ENCODE peak calls at places on chromosomes 11 and 22, in ten cellular contexts. S is WERI-Rb-1, N is mucosa of descending colon, U is brain microvascular endothelial cell, C is psoas muscle, L is WTC11, J is progenitor cell of endocrine pancreas, F is upper lobe of right lung, R is AG09319, E is heart right ventricle. H is an unnamed sample.

GRCh38 chr11:6670202-6670830 is 12.8 kb downstream of the MRPL17 start:
- DNase-seq in E (no peak), N (no peak), U (no peak), L (no peak), F (no peak), J (no peak), S (no peak), C (no peak), R (no peak), H (no peak)

GRCh38 chr11:10909141-10909883 is 51.5 kb upstream of the ZBED5 start:
- DNase-seq in L (no peak), F (no peak), J (no peak), N (no peak), R (no peak), U (peak), C (no peak), E (no peak), S (no peak), H (peak)

GRCh38 chr22:38841211-38841610 is 2.6 kb downstream of the NPTXR start:
- DNase-seq in L (no peak), J (no peak), N (no peak), C (no peak), R (no peak), U (no peak), E (no peak), S (no peak), F (no peak), H (no peak)

GRCh38 chr11:73521621-73522020 is 76.3 kb downstream of the FAM168A start:
- DNase-seq in J (no peak), R (no peak), N (no peak), U (peak), F (no peak), C (no peak), L (no peak), S (no peak), E (no peak), H (no peak)

GRCh38 chr11:75827562-75827961 is 12.6 kb downstream of the UVRAG start:
- DNase-seq in U (no peak), E (no peak), C (no peak), J (no peak), R (no peak), L (no peak), F (no peak), S (no peak), N (no peak), H (no peak)

GRCh38 chr22:44347098-44347497 is 34.3 kb upstream of the SHISAL1 start:
- DNase-seq in N (no peak), C (no peak), R (no peak), J (no peak), S (no peak), U (peak), E (no peak), F (no peak), L (no peak), H (no peak)

GRCh38 chr11:61657566-61657965 is 22.6 kb upstream of the DAGLA start:
- DNase-seq in J (no peak), N (no peak), L (no peak), F (no peak), R (no peak), S (no peak), E (no peak), U (no peak), C (peak), H (peak)

GRCh38 chr11:65404638-65405339 is 17.8 kb upstream of the NEAT1 start:
- DNase-seq in U (no peak), L (no peak), J (no peak), R (no peak), F (no peak), C (no peak), E (no peak), N (no peak), S (no peak), H (no peak)

GRCh38 chr11:23405350-23405937 is 545.2 kb upstream of the CCDC179 start:
- DNase-seq in F (peak), R (no peak), E (peak), U (no peak), C (no peak), L (no peak), N (no peak), J (no peak), S (no peak), H (no peak)

GRCh38 chr11:63598556-63598955 is 15.7 kb downstream of the PLAAT3 start:
- DNase-seq in U (no peak), F (no peak), N (no peak), C (no peak), J (no peak), R (no peak), S (no peak), E (no peak), L (no peak), H (no peak)

GRCh38 chr11:7612056-7612660 is 61.1 kb downstream of the CYB5R2 start:
- DNase-seq in E (no peak), R (no peak), C (no peak), F (no peak), J (no peak), L (no peak), N (no peak), U (no peak), S (no peak), H (no peak)

GRCh38 chr11:130219148-130219547 is 59.6 kb downstream of the ST14 start:
- DNase-seq in R (no peak), U (no peak), J (no peak), N (no peak), E (no peak), S (no peak), L (no peak), C (no peak), F (no peak), H (no peak)

DNA sequence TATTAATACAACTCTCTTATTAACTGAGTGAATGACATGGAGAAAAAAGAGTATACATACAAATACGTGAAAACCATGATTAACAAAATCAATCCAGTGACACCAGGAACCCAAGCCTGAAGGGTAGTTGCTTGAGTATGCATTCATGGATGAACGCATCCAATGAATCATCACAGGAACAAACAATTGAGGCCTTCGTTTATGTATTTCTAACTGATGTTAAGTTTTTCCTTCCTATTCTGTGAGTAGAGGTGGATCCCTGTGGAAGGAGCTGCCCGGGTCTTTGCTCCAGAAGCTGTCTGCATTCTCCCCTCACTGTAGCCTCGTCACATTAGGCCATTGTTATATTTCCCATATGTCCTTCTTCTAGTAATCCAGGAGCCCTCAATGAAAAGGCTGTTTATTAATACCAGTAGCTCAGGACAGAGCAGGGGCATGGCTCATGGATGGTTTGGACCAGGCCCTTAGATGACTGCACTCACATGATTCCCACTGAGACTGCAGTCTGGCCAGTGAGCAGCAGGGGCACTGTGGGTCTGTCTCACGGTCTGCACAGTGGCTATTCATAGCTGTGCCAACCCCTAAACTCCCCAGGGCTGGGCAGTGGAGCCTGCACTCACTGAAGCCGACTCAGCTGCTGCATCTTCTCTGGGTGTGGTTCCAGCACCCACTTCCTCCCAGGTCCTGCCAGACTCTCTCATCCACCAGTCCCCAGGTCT is 128.1 kb upstream of the TOP3B start:
- DNase-seq in L (peak), E (peak), U (peak), J (peak), R (peak), S (peak), N (no peak), C (no peak), F (no peak), H (peak)
- TF ChIP-seq CTCF in L (peak), E (peak), U (peak), J (peak), R (peak), S (peak), N (no peak), C (peak), F (peak), H (peak)

GRCh38 chr11:1827095-1827797 is 7.5 kb upstream of the SYT8 start:
- DNase-seq in E (peak), F (peak), J (no peak), L (no peak), U (peak), R (no peak), S (no peak), C (peak), N (peak), H (peak)
- TF ChIP-seq CTCF in E (no peak), F (no peak), J (no peak), L (no peak), U (no peak), R (no peak), S (no peak), C (no peak), N (no peak), H (no peak)

GRCh38 chr11:35390737-35391682 is 28.3 kb downstream of the SLC1A2 start:
- DNase-seq in E (no peak), S (no peak), C (no peak), R (peak), N (peak), J (no peak), U (peak), L (no peak), F (no peak), H (peak)
- TF ChIP-seq CTCF in E (no peak), S (no peak), C (no peak), R (no peak), N (no peak), J (no peak), U (no peak), L (no peak), F (no peak), H (no peak)

DNA sequence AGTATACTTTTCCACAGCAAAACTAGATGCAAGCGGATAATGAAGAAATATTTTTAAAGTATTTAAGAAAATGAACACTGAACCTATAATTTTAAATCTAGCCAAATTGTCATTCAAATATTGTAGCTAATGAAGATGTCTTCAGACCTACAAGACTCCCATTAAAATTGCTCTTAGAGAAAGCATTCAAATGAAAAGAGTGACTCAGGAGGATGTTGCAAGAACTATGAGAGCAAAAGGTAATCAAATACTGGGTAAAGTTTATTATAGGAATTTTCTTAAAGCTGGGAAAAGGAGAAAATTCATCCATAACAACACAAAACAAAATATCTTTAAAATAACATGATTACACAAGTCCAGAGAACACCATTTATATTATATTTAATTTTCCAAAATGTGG is 5.4 kb upstream of the POU2AF1 start:
- DNase-seq in R (no peak), C (no peak), F (no peak), S (no peak), E (no peak), U (no peak), L (no peak), J (no peak), N (no peak), H (peak)
- TF ChIP-seq CTCF in R (no peak), C (no peak), F (no peak), S (no peak), E (no peak), U (no peak), L (no peak), J (no peak), N (no peak), H (no peak)

GRCh38 chr11:20632169-20632532 is 32.7 kb downstream of the SLC6A5 start:
- DNase-seq in L (no peak), E (no peak), S (no peak), F (no peak), U (no peak), C (no peak), R (no peak), N (no peak), J (no peak), H (no peak)

GRCh38 chr11:20634781-20635180 is 34.6 kb upstream of the NELL1 start:
- DNase-seq in U (no peak), L (no peak), R (no peak), N (no peak), F (no peak), C (no peak), E (no peak), J (no peak), S (no peak), H (no peak)

GRCh38 chr11:20638074-20638473 is 31.3 kb upstream of the NELL1 start:
- DNase-seq in R (no peak), J (no peak), N (no peak), F (no peak), E (no peak), U (no peak), C (no peak), S (no peak), L (no peak), H (no peak)

GRCh38 chr11:20631525-20632168 is 32.2 kb downstream of the SLC6A5 start:
- DNase-seq in N (no peak), E (no peak), L (no peak), F (no peak), S (no peak), C (no peak), J (no peak), R (no peak), U (no peak), H (peak)

GRCh38 chr11:20634044-20634443 is 34.6 kb downstream of the SLC6A5 start:
- DNase-seq in J (no peak), S (peak), L (peak), F (no peak), U (no peak), R (no peak), E (no peak), C (no peak), N (no peak), H (no peak)
- TF ChIP-seq CTCF in J (no peak), S (peak), L (no peak), F (no peak), U (no peak), R (no peak), E (no peak), C (no peak), N (no peak), H (peak)

GRCh38 chr11:4032097-4032496 is 62.5 kb upstream of the RRM1 start:
- DNase-seq in E (no peak), C (no peak), L (no peak), R (no peak), S (no peak), F (no peak), J (no peak), N (no peak), U (no peak), H (no peak)
- TF ChIP-seq CTCF in E (no peak), C (no peak), L (no peak), R (no peak), S (no peak), F (no peak), J (no peak), N (no peak), U (no peak), H (no peak)